ENCODE peak calls at places on chromosomes 7 and 10, in eight cellular contexts. J, W, N, Q, F, M, H and X are unnamed samples.

GRCh38 chr7:6258440-6259182 is 13.8 kb downstream of the CYTH3 start:
- DNase-seq in J (peak), W (no peak), N (no peak), Q (no peak), F (no peak), M (no peak), H (peak), X (no peak)

GRCh38 chr10:5871596-5871995 is 18.1 kb downstream of the ANKRD16 start:
- DNase-seq in J (no peak), W (no peak), N (no peak), Q (peak), F (no peak), M (no peak), H (no peak), X (no peak)

GRCh38 chr10:110608087-110608486 is 36.0 kb upstream of the RBM20 start:
- DNase-seq in J (no peak), W (no peak), N (no peak), Q (no peak), F (no peak), M (no peak), H (no peak), X (no peak)

GRCh38 chr7:121021266-121021969 is 32.9 kb downstream of the CPED1 start:
- DNase-seq in J (no peak), W (no peak), N (no peak), Q (no peak), F (no peak), M (no peak), H (no peak), X (no peak)

GRCh38 chr10:110337906-110338305 is 33.2 kb upstream of the SMNDC1 start:
- DNase-seq in J (peak), W (no peak), N (no peak), Q (no peak), F (no peak), M (no peak), H (no peak), X (no peak)

GRCh38 chr7:12287886-12288285 is 76.8 kb downstream of the TMEM106B start:
- DNase-seq in J (no peak), W (no peak), N (no peak), Q (no peak), F (no peak), M (no peak), H (no peak), X (no peak)

GRCh38 chr7:51141451-51141971 is 175.1 kb downstream of the COBL start:
- DNase-seq in J (peak), W (no peak), N (no peak), Q (no peak), F (no peak), M (no peak), H (no peak), X (no peak)

GRCh38 chr10:61836233-61836887 is 65.1 kb upstream of the ARID5B start:
- DNase-seq in J (no peak), W (no peak), N (no peak), Q (no peak), F (no peak), M (no peak), H (no peak), X (no peak)

GRCh38 chr10:32787690-32788284 is 170.2 kb downstream of the ITGB1 start:
- DNase-seq in J (no peak), W (no peak), N (no peak), Q (no peak), F (no peak), M (no peak), H (no peak), X (no peak)

GRCh38 chr7:44395067-44395466 is 69.7 kb upstream of the CAMK2B start:
- DNase-seq in J (no peak), W (no peak), N (no peak), Q (peak), F (no peak), M (no peak), H (no peak), X (no peak)

GRCh38 chr7:46908770-46909169 is 673.1 kb downstream of the TNS3 start:
- DNase-seq in J (peak), W (no peak), N (no peak), Q (no peak), F (no peak), M (no peak), H (no peak), X (no peak)

GRCh38 chr7:155756322-155756721 is 55.9 kb downstream of the SHH start:
- DNase-seq in J (no peak), W (no peak), N (no peak), Q (no peak), F (no peak), M (no peak), H (no peak), X (no peak)

GRCh38 chr7:133727476-133728214 is 399.5 kb upstream of the LRGUK start:
- DNase-seq in J (no peak), W (no peak), N (no peak), Q (no peak), F (no peak), M (peak), H (no peak), X (no peak)

GRCh38 chr10:21334891-21335696 is 190.4 kb downstream of the SKIDA1 start:
- DNase-seq in J (peak), W (peak), N (peak), Q (no peak), F (no peak), M (no peak), H (no peak), X (peak)